ENCODE peak calls at places on chromosomes 12 and 14, in five cellular contexts. Z is hepatic stellate cell; Q is activated CD4-positive, CD25-positive, alpha-beta regulatory T cell; U is progenitor cell of endocrine pancreas; P is amniotic epithelial cell. K is an unnamed sample.

GRCh38 chr14:72646861-72647528 is 246.9 kb downstream of the DPF3 start:
- DNase-seq in U (no peak), Q (no peak), P (peak; percentile 40), Z (no peak), K (no peak)

GRCh38 chr14:101854366-101854765 is 92.9 kb downstream of the PPP2R5C start:
- DNase-seq in U (no peak), Q (no peak), P (peak; percentile 29), Z (no peak), K (no peak)

GRCh38 chr14:24481622-24482324 is 26.3 kb downstream of the CMA1 start:
- DNase-seq in P (peak; percentile 27), Z (peak; percentile 73), U (peak; percentile 45), Q (no peak), K (peak; percentile 74)

GRCh38 chr12:70852416-70853150 is 68.0 kb downstream of the PTPRR start:
- DNase-seq in U (no peak), P (no peak), Q (no peak), Z (no peak), K (no peak)

GRCh38 chr14:59123975-59124374 is 64.5 kb upstream of the DAAM1 start:
- DNase-seq in U (no peak), Q (no peak), P (peak; percentile 38), Z (peak; percentile 6), K (no peak)

GRCh38 chr14:56813143-56813551 is 2.9 kb upstream of the OTX2 start:
- DNase-seq in P (no peak), U (no peak), Z (no peak), Q (no peak), K (no peak)

GRCh38 chr12:91565246-91565645 is 382.6 kb upstream of the DCN start:
- DNase-seq in U (no peak), Q (no peak), P (peak; percentile 87), Z (no peak), K (no peak)

GRCh38 chr12:104478396-104479140 is 21.8 kb downstream of the CHST11 start:
- DNase-seq in Q (peak; percentile 9), Z (no peak), U (no peak), P (no peak), K (no peak)

GRCh38 chr12:28222081-28222700 is 31.9 kb downstream of the CCDC91 start:
- DNase-seq in Z (no peak), Q (no peak), U (no peak), P (no peak), K (no peak)

GRCh38 chr12:19971396-19971802 is 396.9 kb upstream of the PDE3A start:
- DNase-seq in P (peak; percentile 91), Z (no peak), Q (no peak), U (peak; percentile 80), K (peak; percentile 59)

GRCh38 chr12:7749442-7749841 is 2.3 kb upstream of the CLEC4C start:
- DNase-seq in Z (no peak), P (no peak), U (no peak), Q (no peak), K (no peak)

GRCh38 chr14:49497725-49498348 is 88.3 kb downstream of the RPS29 start:
- DNase-seq in P (peak; percentile 67), U (no peak), Z (peak; percentile 40), Q (no peak), K (peak; percentile 30)

GRCh38 chr12:107440596-107440995 is 245.0 kb upstream of the PWP1 start:
- DNase-seq in P (no peak), U (no peak), Z (no peak), Q (no peak), K (no peak)

GRCh38 chr14:57182760-57183503 is 85.8 kb downstream of the EXOC5 start:
- DNase-seq in Q (no peak), Z (no peak), U (no peak), P (peak; percentile 5), K (peak; percentile 26)

GRCh38 chr12:124778411-124778810 is 85.3 kb downstream of the SCARB1 start:
- DNase-seq in P (no peak), Z (no peak), Q (no peak), U (no peak), K (no peak)

GRCh38 chr12:53190108-53190729 is 9.5 kb upstream of the CSAD start:
- DNase-seq in Q (peak; percentile 31), P (peak; percentile 49), Z (peak; percentile 85), U (peak; percentile 51), K (peak; percentile 59)

GRCh38 chr12:56286044-56286830 is 13.9 kb downstream of the CS start:
- DNase-seq in U (no peak), Z (no peak), P (peak; percentile 33), Q (no peak), K (no peak)